ENCODE peak calls at places on chromosomes 11 and 22, in eight cellular contexts. Z is HCT116, C is PC-3, D is fibroblast of lung, Y is IMR-90, I is OCI-LY7, M is A549, B is neural progenitor cell. F is an unnamed sample.

GRCh38 chr11:102794382-102794781 is 3.6 kb downstream of the MMP1 start:
- DNase-seq in B (peak; percentile 65), I (peak; percentile 44), M (peak; percentile 47), Y (peak; percentile 50), C (peak; percentile 60), Z (peak; percentile 59), D (peak; percentile 14), F (no peak)

GRCh38 chr11:94181943-94182342 is 53.3 kb downstream of the PANX1 start:
- DNase-seq in B (no peak), I (no peak), M (no peak), C (no peak), Y (peak; percentile 76), Z (no peak), D (no peak), F (no peak)

GRCh38 chr11:120133216-120134105 is 4.5 kb downstream of the TRIM29 start:
- DNase-seq in M (no peak), D (no peak), B (no peak), I (no peak), C (no peak), Y (no peak), Z (no peak), F (no peak)

GRCh38 chr11:61332266-61332822 is 561 bp downstream of the DDB1 start:
- DNase-seq in C (peak; percentile 26), Y (peak; percentile 36), I (peak; percentile 10), B (peak; percentile 47), Z (no peak), M (no peak), D (peak; percentile 28), F (no peak)

GRCh38 chr11:725624-726202 is 19.7 kb downstream of the EPS8L2 start:
- DNase-seq in M (no peak), I (no peak), D (no peak), C (no peak), Z (no peak), Y (no peak), B (peak; percentile 52), F (no peak)

GRCh38 chr11:122248130-122248529 is 132.1 kb upstream of the BLID start:
- DNase-seq in C (no peak), D (no peak), Y (no peak), B (no peak), Z (no peak), M (no peak), I (no peak), F (no peak)

GRCh38 chr11:70226967-70227366 is 23.9 kb downstream of the FADD start:
- DNase-seq in D (no peak), Z (peak; percentile 23), Y (no peak), M (no peak), B (peak; percentile 49), C (peak; percentile 33), I (no peak), F (no peak)

GRCh38 chr11:121236115-121237001 is 56.2 kb upstream of the SC5D start:
- DNase-seq in I (no peak), B (peak; percentile 68), Z (no peak), M (no peak), Y (no peak), D (peak; percentile 85), C (no peak), F (no peak)

GRCh38 chr11:62127426-62127825 is 3.6 kb downstream of the INCENP start:
- DNase-seq in C (no peak), B (no peak), D (no peak), I (no peak), Z (no peak), Y (no peak), M (no peak), F (no peak)

GRCh38 chr22:23836281-23836680 is 2.5 kb downstream of the DERL3 start:
- DNase-seq in Y (no peak), M (no peak), C (no peak), Z (no peak), D (no peak), I (no peak), B (no peak), F (no peak)

GRCh38 chr22:23836692-23837495 is 1.9 kb downstream of the DERL3 start:
- DNase-seq in D (no peak), I (no peak), C (no peak), Z (no peak), B (no peak), M (no peak), Y (no peak), F (no peak)

GRCh38 chr22:23837496-23837859 is 1.3 kb downstream of the DERL3 start:
- DNase-seq in B (no peak), C (no peak), I (no peak), Z (no peak), Y (no peak), M (no peak), D (no peak), F (no peak)

GRCh38 chr22:23838686-23839468 is at the start of gene DERL3:
- DNase-seq in C (peak; percentile 63), Y (peak; percentile 93), M (peak; percentile 91), B (peak; percentile 99), Z (no peak), D (peak; percentile 98), I (peak; percentile 100), F (peak; percentile 73)

GRCh38 chr22:23837911-23838685 is 708 bp downstream of the DERL3 start:
- DNase-seq in Z (no peak), Y (no peak), I (peak; percentile 58), M (no peak), D (no peak), B (peak; percentile 46), C (no peak), F (no peak)
- H3K4me3 ChIP-seq in Z (no peak overlapping the region), Y (no peak overlapping the region), I (peak overlapping the region; percentile 69), M (peak overlapping the region; percentile 35), D (no peak overlapping the region), B (peak overlapping the region; percentile 48), C (no peak overlapping the region), F (no peak overlapping the region)

DNA sequence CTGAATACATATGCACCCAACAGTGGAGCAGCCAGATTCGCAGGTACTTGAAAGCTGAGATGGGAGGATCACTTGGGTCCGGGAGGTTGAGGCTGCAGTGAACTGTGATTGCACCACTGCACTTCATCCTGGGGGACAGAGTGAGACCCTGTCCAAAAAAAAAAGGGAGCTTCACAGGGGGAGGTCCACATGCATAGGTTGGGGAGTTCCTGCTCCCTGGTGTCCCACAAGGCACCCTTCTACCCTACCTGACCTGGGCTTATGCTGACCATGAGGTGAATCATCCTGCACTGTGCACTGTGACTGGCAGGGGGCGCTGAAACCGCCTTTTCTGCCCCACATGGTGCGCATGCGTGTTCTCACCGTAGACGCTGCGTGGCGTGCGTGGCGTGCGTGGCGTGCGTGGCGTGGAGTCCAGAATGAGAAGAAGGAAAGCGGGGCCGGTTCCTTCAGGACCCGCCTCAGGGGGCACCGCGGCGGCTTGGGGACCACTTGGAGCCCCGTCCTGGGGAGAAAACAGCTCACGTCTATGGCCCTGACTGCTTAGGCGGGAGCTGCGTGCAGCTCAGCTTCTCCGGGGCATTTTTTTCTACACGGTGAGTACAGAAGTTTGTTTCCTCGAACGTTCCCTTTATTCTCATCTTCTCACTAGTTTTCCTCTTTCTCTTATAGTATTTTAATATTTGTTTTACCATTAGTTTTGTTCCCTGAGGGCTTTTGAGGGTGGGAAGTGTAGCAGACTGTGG is 116.6 kb upstream of the GRK3 start:
- DNase-seq in D (peak; percentile 64), I (peak; percentile 92), Z (peak; percentile 71), Y (peak; percentile 78), B (peak; percentile 85), C (peak; percentile 81), M (peak; percentile 79), F (peak; percentile 66)
- H3K4me2 ChIP-seq in D (peak overlapping the region; percentile 90), I (peak overlapping the region; percentile 80), Z (peak overlapping the region; percentile 91), Y (peak overlapping the region; percentile 98), B (peak overlapping the region; percentile 91), C (peak overlapping the region; percentile 97), M (peak overlapping the region; percentile 93), F (peak overlapping the region; percentile 87)

GRCh38 chr11:45210846-45211245 is 64.4 kb downstream of the PRDM11 start:
- DNase-seq in C (no peak), I (no peak), D (no peak), B (no peak), Y (no peak), M (no peak), Z (no peak), F (no peak)

GRCh38 chr11:45213316-45213665 is 66.9 kb downstream of the PRDM11 start:
- DNase-seq in B (no peak), Z (no peak), C (no peak), D (no peak), I (no peak), Y (no peak), M (no peak), F (no peak)

GRCh38 chr11:45211732-45212131 is 65.3 kb downstream of the PRDM11 start:
- DNase-seq in C (no peak), Y (no peak), Z (no peak), M (no peak), I (no peak), B (no peak), D (no peak), F (no peak)

GRCh38 chr11:45213717-45214116 is 67.3 kb downstream of the PRDM11 start:
- DNase-seq in D (no peak), Z (no peak), I (no peak), Y (no peak), C (no peak), B (no peak), M (no peak), F (no peak)

GRCh38 chr11:45212566-45213315 is 66.3 kb downstream of the PRDM11 start:
- DNase-seq in D (no peak), Y (no peak), I (no peak), M (peak; percentile 25), Z (no peak), B (peak; percentile 67), C (no peak), F (no peak)
- TF ChIP-seq CTCF in D (peak; percentile 15), Y (no peak), I (peak; percentile 33), M (peak; percentile 18), Z (no peak), B (peak; percentile 72), C (peak; percentile 34), F (no peak)

GRCh38 chr11:27470166-27470565 is 2.4 kb downstream of the LGR4 start:
- DNase-seq in C (no peak), Z (no peak), D (no peak), I (no peak), M (no peak), B (no peak), Y (no peak), F (no peak)
- H3K4me3 ChIP-seq in C (peak overlapping the region; percentile 81), Z (no peak overlapping the region), D (no peak overlapping the region), I (no peak overlapping the region), M (peak overlapping the region; percentile 89), B (peak overlapping the region; percentile 85), Y (no peak overlapping the region), F (peak overlapping the region; percentile 92)

GRCh38 chr22:20129747-20130014 is 1.9 kb upstream of the ZDHHC8 start:
- DNase-seq in Z (no peak), M (no peak), C (no peak), D (no peak), B (no peak), Y (no peak), I (no peak), F (no peak)

GRCh38 chr22:20128902-20129746 is 2.5 kb upstream of the ZDHHC8 start:
- DNase-seq in Z (no peak), I (peak; percentile 63), Y (peak; percentile 23), C (peak; percentile 46), B (peak; percentile 50), D (no peak), M (peak; percentile 46), F (no peak)

GRCh38 chr22:20130739-20131592 is 638 bp upstream of the ZDHHC8 start:
- DNase-seq in I (no peak), D (peak; percentile 84), C (peak; percentile 67), Y (peak; percentile 61), M (peak; percentile 47), B (peak; percentile 86), Z (peak; percentile 24), F (no peak)

GRCh38 chr22:20131593-20131855 is at the start of gene ZDHHC8:
- DNase-seq in I (no peak), Y (no peak), M (no peak), B (no peak), D (peak; percentile 24), Z (no peak), C (no peak), F (no peak)

GRCh38 chr22:20130319-20130718 is 1.3 kb upstream of the ZDHHC8 start:
- DNase-seq in C (peak; percentile 23), Y (no peak), B (no peak), I (no peak), M (no peak), D (no peak), Z (no peak), F (no peak)
- H3K4me2 ChIP-seq in C (no peak overlapping the region), Y (no peak overlapping the region), B (peak overlapping the region; percentile 88), I (no peak overlapping the region), M (no peak overlapping the region), D (no peak overlapping the region), Z (peak overlapping the region; percentile 86), F (no peak overlapping the region)

F was measured in PC-9.